ENCODE peak calls at places on chromosomes 5 and 9, in four cellular contexts. One of them, this sample, is unnamed.
A peak's percentile ranks its signal among the peaks of the same experiment; 100 is the strongest.

GRCh38 chr9:114696814-114697544 is 15.0 kb upstream of the TEX48 start:
- DNase-seq in stimulated activated CD4-positive, alpha-beta T cell treated with anti-CD3 and anti-CD28 coated beads, Interleukin-15, amount 100 ng/mL, for 24 hours: peak; percentile 86
- DNase-seq in brain microvascular endothelial cell: peak; percentile 34
- DNase-seq in GM20000: peak; percentile 71
- DNase-seq in this sample: peak; percentile 42

GRCh38 chr9:34684145-34684544 is 6.9 kb downstream of the CCL19 start:
- DNase-seq in stimulated activated CD4-positive, alpha-beta T cell treated with anti-CD3 and anti-CD28 coated beads, Interleukin-15, amount 100 ng/mL, for 24 hours: peak; percentile 48
- DNase-seq in brain microvascular endothelial cell: no peak
- DNase-seq in GM20000: no peak
- DNase-seq in this sample: no peak

GRCh38 chr9:137986268-137987099 is 108.9 kb downstream of the CACNA1B start:
- DNase-seq in stimulated activated CD4-positive, alpha-beta T cell treated with anti-CD3 and anti-CD28 coated beads, Interleukin-15, amount 100 ng/mL, for 24 hours: no peak
- DNase-seq in brain microvascular endothelial cell: no peak
- DNase-seq in GM20000: no peak
- DNase-seq in this sample: no peak

GRCh38 chr9:77899679-77900354 is 131.8 kb downstream of the GNAQ start:
- DNase-seq in stimulated activated CD4-positive, alpha-beta T cell treated with anti-CD3 and anti-CD28 coated beads, Interleukin-15, amount 100 ng/mL, for 24 hours: no peak
- DNase-seq in brain microvascular endothelial cell: peak; percentile 66
- DNase-seq in GM20000: no peak
- DNase-seq in this sample: peak; percentile 51

GRCh38 chr9:14741369-14741768 is 18.8 kb upstream of the CER1 start:
- DNase-seq in stimulated activated CD4-positive, alpha-beta T cell treated with anti-CD3 and anti-CD28 coated beads, Interleukin-15, amount 100 ng/mL, for 24 hours: no peak
- DNase-seq in brain microvascular endothelial cell: no peak
- DNase-seq in GM20000: peak; percentile 6
- DNase-seq in this sample: no peak

GRCh38 chr5:180283026-180283615 is 8.8 kb downstream of the MAPK9 start:
- DNase-seq in stimulated activated CD4-positive, alpha-beta T cell treated with anti-CD3 and anti-CD28 coated beads, Interleukin-15, amount 100 ng/mL, for 24 hours: no peak
- DNase-seq in brain microvascular endothelial cell: no peak
- DNase-seq in GM20000: no peak
- DNase-seq in this sample: no peak

GRCh38 chr9:96080364-96080763 is 204.9 kb downstream of the ERCC6L2 start:
- DNase-seq in stimulated activated CD4-positive, alpha-beta T cell treated with anti-CD3 and anti-CD28 coated beads, Interleukin-15, amount 100 ng/mL, for 24 hours: no peak
- DNase-seq in brain microvascular endothelial cell: no peak
- DNase-seq in GM20000: no peak
- DNase-seq in this sample: no peak

GRCh38 chr9:73050887-73051550 is 98.2 kb upstream of the ALDH1A1 start:
- DNase-seq in stimulated activated CD4-positive, alpha-beta T cell treated with anti-CD3 and anti-CD28 coated beads, Interleukin-15, amount 100 ng/mL, for 24 hours: no peak
- DNase-seq in brain microvascular endothelial cell: no peak
- DNase-seq in GM20000: no peak
- DNase-seq in this sample: no peak

GRCh38 chr5:18970000-18970399 is 1018.0 kb downstream of the CDH18 start:
- DNase-seq in stimulated activated CD4-positive, alpha-beta T cell treated with anti-CD3 and anti-CD28 coated beads, Interleukin-15, amount 100 ng/mL, for 24 hours: no peak
- DNase-seq in brain microvascular endothelial cell: no peak
- DNase-seq in GM20000: no peak
- DNase-seq in this sample: no peak

GRCh38 chr5:74103131-74104023 is 477.4 kb downstream of the ARHGEF28 start:
- DNase-seq in stimulated activated CD4-positive, alpha-beta T cell treated with anti-CD3 and anti-CD28 coated beads, Interleukin-15, amount 100 ng/mL, for 24 hours: no peak
- DNase-seq in brain microvascular endothelial cell: no peak
- DNase-seq in GM20000: no peak
- DNase-seq in this sample: no peak

GRCh38 chr5:126002222-126002897 is 420.8 kb upstream of the GRAMD2B start:
- DNase-seq in stimulated activated CD4-positive, alpha-beta T cell treated with anti-CD3 and anti-CD28 coated beads, Interleukin-15, amount 100 ng/mL, for 24 hours: no peak
- DNase-seq in brain microvascular endothelial cell: peak; percentile 90
- DNase-seq in GM20000: no peak
- DNase-seq in this sample: peak; percentile 16

GRCh38 chr5:38854907-38855306 is 9.1 kb downstream of the OSMR start:
- DNase-seq in stimulated activated CD4-positive, alpha-beta T cell treated with anti-CD3 and anti-CD28 coated beads, Interleukin-15, amount 100 ng/mL, for 24 hours: no peak
- DNase-seq in brain microvascular endothelial cell: no peak
- DNase-seq in GM20000: no peak
- DNase-seq in this sample: no peak

GRCh38 chr9:6214451-6214850 is 1.2 kb upstream of the IL33 start:
- DNase-seq in stimulated activated CD4-positive, alpha-beta T cell treated with anti-CD3 and anti-CD28 coated beads, Interleukin-15, amount 100 ng/mL, for 24 hours: no peak
- DNase-seq in brain microvascular endothelial cell: no peak
- DNase-seq in GM20000: no peak
- DNase-seq in this sample: peak; percentile 53

GRCh38 chr5:142391031-142391872 is 66.4 kb upstream of the SPRY4 start:
- DNase-seq in stimulated activated CD4-positive, alpha-beta T cell treated with anti-CD3 and anti-CD28 coated beads, Interleukin-15, amount 100 ng/mL, for 24 hours: no peak
- DNase-seq in brain microvascular endothelial cell: no peak
- DNase-seq in GM20000: no peak
- DNase-seq in this sample: no peak

GRCh38 chr9:127793093-127793708 is 7.4 kb downstream of the CDK9 start:
- DNase-seq in stimulated activated CD4-positive, alpha-beta T cell treated with anti-CD3 and anti-CD28 coated beads, Interleukin-15, amount 100 ng/mL, for 24 hours: no peak
- DNase-seq in brain microvascular endothelial cell: no peak
- DNase-seq in GM20000: no peak
- DNase-seq in this sample: no peak

GRCh38 chr9:29212590-29213373 is 1639.5 kb upstream of the C9orf72 start:
- DNase-seq in stimulated activated CD4-positive, alpha-beta T cell treated with anti-CD3 and anti-CD28 coated beads, Interleukin-15, amount 100 ng/mL, for 24 hours: no peak
- DNase-seq in brain microvascular endothelial cell: no peak
- DNase-seq in GM20000: peak; percentile 41
- DNase-seq in this sample: peak; percentile 7

GRCh38 chr5:43425965-43426364 is 13.8 kb upstream of the CCL28 start:
- DNase-seq in stimulated activated CD4-positive, alpha-beta T cell treated with anti-CD3 and anti-CD28 coated beads, Interleukin-15, amount 100 ng/mL, for 24 hours: no peak
- DNase-seq in brain microvascular endothelial cell: peak; percentile 63
- DNase-seq in GM20000: no peak
- DNase-seq in this sample: peak; percentile 72

GRCh38 chr9:89532478-89532877 is 34.6 kb upstream of the SEMA4D start:
- DNase-seq in stimulated activated CD4-positive, alpha-beta T cell treated with anti-CD3 and anti-CD28 coated beads, Interleukin-15, amount 100 ng/mL, for 24 hours: peak; percentile 64
- DNase-seq in brain microvascular endothelial cell: no peak
- DNase-seq in GM20000: no peak
- DNase-seq in this sample: no peak

GRCh38 chr5:172713809-172714490 is 57.0 kb downstream of the DUSP1 start:
- DNase-seq in stimulated activated CD4-positive, alpha-beta T cell treated with anti-CD3 and anti-CD28 coated beads, Interleukin-15, amount 100 ng/mL, for 24 hours: no peak
- DNase-seq in brain microvascular endothelial cell: no peak
- DNase-seq in GM20000: no peak
- DNase-seq in this sample: no peak

GRCh38 chr9:70165006-70165602 is 93.7 kb upstream of the SMC5 start:
- DNase-seq in stimulated activated CD4-positive, alpha-beta T cell treated with anti-CD3 and anti-CD28 coated beads, Interleukin-15, amount 100 ng/mL, for 24 hours: no peak
- DNase-seq in brain microvascular endothelial cell: no peak
- DNase-seq in GM20000: no peak
- DNase-seq in this sample: no peak

GRCh38 chr5:52007230-52007858 is 624.1 kb downstream of the ISL1 start:
- DNase-seq in stimulated activated CD4-positive, alpha-beta T cell treated with anti-CD3 and anti-CD28 coated beads, Interleukin-15, amount 100 ng/mL, for 24 hours: no peak
- DNase-seq in brain microvascular endothelial cell: peak; percentile 4
- DNase-seq in GM20000: peak; percentile 7
- DNase-seq in this sample: peak; percentile 37

GRCh38 chr9:34556951-34557350 is 32.6 kb downstream of the CNTFR start:
- DNase-seq in stimulated activated CD4-positive, alpha-beta T cell treated with anti-CD3 and anti-CD28 coated beads, Interleukin-15, amount 100 ng/mL, for 24 hours: no peak
- DNase-seq in brain microvascular endothelial cell: no peak
- DNase-seq in GM20000: no peak
- DNase-seq in this sample: no peak

GRCh38 chr9:86983260-86984255 is 36.3 kb upstream of the GAS1 start:
- DNase-seq in stimulated activated CD4-positive, alpha-beta T cell treated with anti-CD3 and anti-CD28 coated beads, Interleukin-15, amount 100 ng/mL, for 24 hours: no peak
- DNase-seq in brain microvascular endothelial cell: peak; percentile 95
- DNase-seq in GM20000: no peak
- DNase-seq in this sample: peak; percentile 47

GRCh38 chr9:6243746-6244145 is 28.1 kb downstream of the IL33 start:
- DNase-seq in stimulated activated CD4-positive, alpha-beta T cell treated with anti-CD3 and anti-CD28 coated beads, Interleukin-15, amount 100 ng/mL, for 24 hours: peak; percentile 46
- DNase-seq in brain microvascular endothelial cell: no peak
- DNase-seq in GM20000: peak; percentile 42
- DNase-seq in this sample: peak; percentile 15

GRCh38 chr9:122228906-122229837 is at the start of gene LHX6:
- DNase-seq in stimulated activated CD4-positive, alpha-beta T cell treated with anti-CD3 and anti-CD28 coated beads, Interleukin-15, amount 100 ng/mL, for 24 hours: no peak
- DNase-seq in brain microvascular endothelial cell: peak; percentile 15
- DNase-seq in GM20000: no peak
- DNase-seq in this sample: peak; percentile 58

GRCh38 chr5:174414315-174414710 is 310.1 kb upstream of the MSX2 start:
- DNase-seq in stimulated activated CD4-positive, alpha-beta T cell treated with anti-CD3 and anti-CD28 coated beads, Interleukin-15, amount 100 ng/mL, for 24 hours: no peak
- DNase-seq in brain microvascular endothelial cell: no peak
- DNase-seq in GM20000: no peak
- DNase-seq in this sample: no peak

GRCh38 chr9:132260846-132261245 is 93.9 kb downstream of the SETX start:
- DNase-seq in stimulated activated CD4-positive, alpha-beta T cell treated with anti-CD3 and anti-CD28 coated beads, Interleukin-15, amount 100 ng/mL, for 24 hours: no peak
- DNase-seq in brain microvascular endothelial cell: no peak
- DNase-seq in GM20000: no peak
- DNase-seq in this sample: no peak

GRCh38 chr5:175385691-175386360 is 58.2 kb downstream of the DRD1 start:
- DNase-seq in stimulated activated CD4-positive, alpha-beta T cell treated with anti-CD3 and anti-CD28 coated beads, Interleukin-15, amount 100 ng/mL, for 24 hours: no peak
- DNase-seq in brain microvascular endothelial cell: no peak
- DNase-seq in GM20000: no peak
- DNase-seq in this sample: no peak

GRCh38 chr5:110917161-110917875 is 154.2 kb upstream of the TSLP start:
- DNase-seq in stimulated activated CD4-positive, alpha-beta T cell treated with anti-CD3 and anti-CD28 coated beads, Interleukin-15, amount 100 ng/mL, for 24 hours: no peak
- DNase-seq in brain microvascular endothelial cell: peak; percentile 24
- DNase-seq in GM20000: no peak
- DNase-seq in this sample: no peak

GRCh38 chr5:122770479-122770878 is 4.4 kb upstream of the SNX2 start:
- DNase-seq in stimulated activated CD4-positive, alpha-beta T cell treated with anti-CD3 and anti-CD28 coated beads, Interleukin-15, amount 100 ng/mL, for 24 hours: no peak
- DNase-seq in brain microvascular endothelial cell: peak; percentile 34
- DNase-seq in GM20000: no peak
- DNase-seq in this sample: no peak

GRCh38 chr5:109454726-109455505 is 45.1 kb upstream of the PJA2 start:
- DNase-seq in stimulated activated CD4-positive, alpha-beta T cell treated with anti-CD3 and anti-CD28 coated beads, Interleukin-15, amount 100 ng/mL, for 24 hours: no peak
- DNase-seq in brain microvascular endothelial cell: peak; percentile 42
- DNase-seq in GM20000: no peak
- DNase-seq in this sample: peak; percentile 42

GRCh38 chr5:17343675-17344074 is 126.2 kb downstream of the BASP1 start:
- DNase-seq in stimulated activated CD4-positive, alpha-beta T cell treated with anti-CD3 and anti-CD28 coated beads, Interleukin-15, amount 100 ng/mL, for 24 hours: no peak
- DNase-seq in brain microvascular endothelial cell: peak; percentile 89
- DNase-seq in GM20000: peak; percentile 61
- DNase-seq in this sample: peak; percentile 72

This sample was measured in GM03348.